ENCODE peak calls at places on chromosomes 5 and 9, in four cellular contexts. P, W, G and Z are unnamed samples.

GRCh38 chr9:78239506-78239905 is 3.6 kb downstream of the CEP78 start:
- DNase-seq in P (peak; percentile 38), W (no peak), G (no peak), Z (peak; percentile 34)

GRCh38 chr5:9188956-9189355 is 356.9 kb downstream of the SEMA5A start:
- DNase-seq in P (no peak), W (no peak), G (no peak), Z (no peak)

GRCh38 chr9:89474939-89475338 is 23.0 kb downstream of the SEMA4D start:
- DNase-seq in P (no peak), W (no peak), G (peak; percentile 61), Z (no peak)

GRCh38 chr5:61304611-61305369 is 27.3 kb upstream of the ZSWIM6 start:
- DNase-seq in P (peak; percentile 73), W (no peak), G (no peak), Z (no peak)

GRCh38 chr9:78369644-78370219 is 72.8 kb downstream of the PSAT1 start:
- DNase-seq in P (peak; percentile 57), W (peak; percentile 33), G (peak; percentile 79), Z (peak; percentile 77)

GRCh38 chr9:15697459-15697858 is 144.6 kb downstream of the CCDC171 start:
- DNase-seq in P (no peak), W (no peak), G (no peak), Z (no peak)

GRCh38 chr9:36623280-36623679 is 50.6 kb downstream of the MELK start:
- DNase-seq in P (no peak), W (no peak), G (no peak), Z (no peak)

GRCh38 chr9:89999534-90000370 is 394.9 kb downstream of the GADD45G start:
- DNase-seq in P (peak; percentile 80), W (peak; percentile 81), G (peak; percentile 23), Z (peak; percentile 52)

GRCh38 chr5:137342764-137343163 is 156.4 kb downstream of the SPOCK1 start:
- DNase-seq in P (no peak), W (no peak), G (no peak), Z (no peak)

DNA sequence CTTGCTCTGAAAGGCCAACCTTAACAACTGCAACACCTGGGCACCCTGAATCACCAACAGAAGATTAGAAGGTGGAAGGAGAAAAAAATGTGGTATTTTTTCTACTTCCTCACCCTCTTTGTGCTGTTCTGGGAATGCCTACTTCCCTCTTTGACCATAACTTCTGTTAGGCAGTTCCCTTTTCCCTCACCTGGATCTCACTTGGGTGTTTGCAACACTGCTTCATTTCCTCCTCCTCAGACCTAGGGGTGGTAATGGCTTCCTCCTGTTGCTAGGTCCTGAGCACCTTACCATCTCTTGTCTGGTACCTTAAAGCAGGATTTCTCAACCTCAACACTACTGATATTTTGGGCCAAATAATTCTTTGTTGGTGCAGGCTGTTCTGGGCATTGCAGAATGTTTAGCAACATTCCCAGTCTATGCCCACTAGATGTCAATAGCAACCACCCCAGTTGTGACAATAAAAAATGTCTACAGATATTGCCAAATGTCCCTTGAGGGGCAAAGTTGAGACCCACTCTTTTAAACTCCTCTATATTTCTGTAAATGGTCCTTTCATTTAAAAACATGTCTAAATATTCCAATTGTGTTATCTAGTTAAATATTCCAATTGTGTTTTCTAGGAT is 300.0 kb upstream of the VLDLR start:
- DNase-seq in P (no peak), W (no peak), G (no peak), Z (no peak)
- TF ChIP-seq CTCF in P (no peak), W (peak; percentile 42), G (peak; percentile 21), Z (no peak)

DNA sequence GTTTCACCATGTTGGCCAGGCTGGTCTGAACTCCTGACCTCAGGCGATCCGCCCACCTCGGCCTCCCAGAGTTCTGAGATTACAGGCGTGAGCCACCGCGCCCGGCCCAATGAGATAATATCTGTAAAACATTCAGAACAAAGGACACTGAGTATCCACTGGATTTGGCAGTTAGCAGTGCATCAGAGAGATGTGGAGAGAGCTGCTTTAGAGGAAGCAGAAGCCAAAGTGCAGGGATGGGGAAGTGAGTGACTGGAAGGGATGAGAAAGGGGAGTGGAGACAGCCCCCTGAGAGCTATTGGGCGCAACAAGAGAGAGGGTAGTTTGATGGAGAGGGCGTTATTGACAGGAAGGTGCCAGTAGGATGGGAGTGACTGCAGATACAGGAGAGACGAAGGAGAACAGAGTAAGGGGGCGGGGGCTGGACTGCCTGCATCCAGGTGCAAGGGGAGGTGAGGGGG is 157.5 kb upstream of the SHB start:
- DNase-seq in P (no peak), W (no peak), G (no peak), Z (no peak)
- H3K4me3 ChIP-seq in P (no peak overlapping the region), W (no peak overlapping the region), G (no peak overlapping the region), Z (peak overlapping the region; percentile 12)

GRCh38 chr9:112642126-112642525 is 75.8 kb downstream of the INIP start:
- DNase-seq in P (no peak), W (no peak), G (no peak), Z (no peak)
- H3K9me3 ChIP-seq in P (no peaks in the 10 kb centered on the region), W (peaks cover 10% of the 10 kb centered on the region), G (no peaks in the 10 kb centered on the region), Z (peaks cover 9% of the 10 kb centered on the region)

GRCh38 chr5:96259211-96259772 is 173.8 kb downstream of the PCSK1 start:
- DNase-seq in P (no peak), W (no peak), G (no peak), Z (no peak)

GRCh38 chr5:96258692-96259091 is 174.4 kb downstream of the PCSK1 start:
- DNase-seq in P (no peak), W (no peak), G (no peak), Z (no peak)

GRCh38 chr5:96254980-96255681 is 177.9 kb downstream of the PCSK1 start:
- DNase-seq in P (peak; percentile 27), W (no peak), G (no peak), Z (no peak)

GRCh38 chr5:96257904-96258303 is 175.1 kb downstream of the PCSK1 start:
- DNase-seq in P (no peak), W (no peak), G (no peak), Z (no peak)

DNA sequence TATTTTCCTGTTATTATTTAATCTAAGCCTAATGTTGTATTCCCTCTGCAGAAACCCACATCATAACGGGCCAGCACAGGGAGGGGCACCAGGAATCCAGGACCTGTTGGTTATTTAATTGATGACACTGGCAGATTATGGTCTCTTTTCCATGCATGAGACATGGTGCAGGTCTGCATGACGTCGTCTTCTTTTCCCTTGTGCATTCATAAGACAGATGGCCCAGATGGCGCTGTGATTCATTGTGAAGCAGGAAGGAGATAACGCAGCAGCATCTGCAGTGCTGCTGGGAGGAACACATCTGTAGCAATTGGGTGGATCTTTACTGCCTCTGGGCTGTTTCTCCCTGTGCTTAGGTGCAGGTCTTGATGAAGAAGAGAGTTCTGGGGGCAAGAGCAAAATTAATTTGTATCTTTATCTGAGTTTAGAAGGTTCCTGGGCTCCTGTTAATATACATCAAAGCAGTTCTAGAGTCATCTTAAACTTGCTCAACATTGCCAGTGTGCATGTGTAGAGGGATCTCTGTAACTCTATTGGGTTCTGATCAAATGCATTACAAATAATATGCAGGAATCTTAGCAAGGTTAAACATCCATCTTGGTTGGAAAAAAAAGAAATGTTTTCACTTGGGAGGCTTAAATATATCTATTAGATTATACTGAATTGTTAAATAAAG is 176.1 kb downstream of the PCSK1 start:
- DNase-seq in P (no peak), W (no peak), G (peak; percentile 59), Z (peak; percentile 66)
- TF ChIP-seq CTCF in P (no peak), W (no peak), G (peak; percentile 38), Z (peak; percentile 10)

GRCh38 chr5:149174847-149175234 is 33.5 kb downstream of the ABLIM3 start:
- DNase-seq in P (no peak), W (no peak), G (no peak), Z (no peak)
- H3K4me3 ChIP-seq in P (no peak overlapping the region), W (no peak overlapping the region), G (no peak overlapping the region), Z (no peak overlapping the region)

DNA sequence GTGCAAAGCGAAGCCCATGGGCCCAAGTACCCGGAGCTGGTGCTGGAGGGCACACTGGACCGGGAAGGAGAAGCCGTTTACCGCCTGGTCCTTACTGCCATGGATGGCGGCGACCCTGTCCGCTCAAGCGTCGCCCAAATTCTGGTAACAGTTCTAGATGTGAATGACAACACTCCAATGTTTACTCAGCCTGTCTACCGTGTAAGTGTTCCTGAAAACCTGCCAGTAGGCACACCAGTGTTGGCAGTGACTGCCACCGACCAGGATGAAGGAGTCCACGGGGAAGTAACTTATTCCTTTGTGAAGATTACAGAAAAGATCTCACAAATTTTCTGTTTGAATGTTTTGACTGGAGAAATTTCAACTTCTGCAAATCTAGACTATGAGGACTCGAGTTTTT is 936 bp downstream of the PCDHGA6 start:
- DNase-seq in P (no peak), W (no peak), G (no peak), Z (no peak)
- H3K9me3 ChIP-seq in P (no peaks in the 10 kb centered on the region), W (peaks cover 85% of the 10 kb centered on the region), G (no peaks in the 10 kb centered on the region), Z (peaks cover 30% of the 10 kb centered on the region)